ENCODE peak calls at places on chromosome 19, in seven cellular contexts. J is cardiac fibroblast, S is HCT116, W is RWPE1, V is mucosa of descending colon, I is fibroblast of the aortic adventitia, X is WTC11. H is an unnamed sample.

GRCh38 chr19:17081672-17082630 is 6.4 kb downstream of the MYO9B start:
- DNase-seq in J (no peak), X (no peak), I (peak; percentile 28), W (no peak), V (no peak), S (no peak), H (peak; percentile 25)

GRCh38 chr19:3343619-3344502 is 22.5 kb upstream of the NFIC start:
- DNase-seq in S (peak; percentile 87), I (peak; percentile 87), W (peak; percentile 89), X (peak; percentile 55), V (peak; percentile 73), J (peak; percentile 88), H (no peak)

GRCh38 chr19:15448014-15448777 is 1.6 kb downstream of the WIZ start:
- DNase-seq in X (no peak), W (no peak), V (no peak), S (no peak), J (no peak), I (no peak), H (no peak)

GRCh38 chr19:40398417-40399056 is 8.6 kb upstream of the HIPK4 start:
- DNase-seq in V (peak; percentile 65), X (peak; percentile 92), W (peak; percentile 84), S (no peak), J (no peak), I (no peak), H (peak; percentile 46)

GRCh38 chr19:32403291-32403995 is 2.1 kb upstream of the DPY19L3 start:
- DNase-seq in I (no peak), J (no peak), S (no peak), W (no peak), V (no peak), X (no peak), H (no peak)

GRCh38 chr19:15288146-15288963 is 44.0 kb downstream of the BRD4 start:
- DNase-seq in I (no peak), X (no peak), J (no peak), W (no peak), S (no peak), V (peak; percentile 43), H (peak; percentile 52)

GRCh38 chr19:29610574-29611271 is 4.6 kb downstream of the POP4 start:
- DNase-seq in J (peak; percentile 87), S (peak; percentile 43), W (peak; percentile 76), X (peak; percentile 89), I (peak; percentile 86), V (peak; percentile 80), H (peak; percentile 86)

GRCh38 chr19:40493778-40494177 is 27.0 kb downstream of the SPTBN4 start:
- DNase-seq in W (no peak), S (no peak), J (no peak), V (no peak), I (no peak), X (no peak), H (no peak)

GRCh38 chr19:17719730-17720486 is 628 bp downstream of the MAP1S start:
- DNase-seq in S (no peak), X (no peak), J (no peak), I (no peak), W (peak; percentile 76), V (peak; percentile 72), H (peak; percentile 36)

GRCh38 chr19:11482384-11483050 is 1.7 kb upstream of the ELAVL3 start:
- DNase-seq in I (peak; percentile 66), J (peak; percentile 83), V (peak; percentile 87), S (peak; percentile 51), X (peak; percentile 89), W (peak; percentile 84), H (peak; percentile 94)

GRCh38 chr19:46659151-46660007 is 1.6 kb downstream of the DACT3 start:
- DNase-seq in J (no peak), I (peak; percentile 16), S (no peak), W (no peak), V (peak; percentile 38), X (peak; percentile 63), H (peak; percentile 70)

GRCh38 chr19:289651-290538 is 1.3 kb downstream of the PLPP2 start:
- DNase-seq in V (peak; percentile 82), X (peak; percentile 70), J (peak; percentile 58), S (peak; percentile 74), I (no peak), W (peak; percentile 87), H (no peak)
- TF ChIP-seq CTCF in V (no peak), X (no peak), J (no peak), S (no peak), I (no peak), W (no peak), H (no peak)

GRCh38 chr19:19062454-19063182 is 1.2 kb upstream of the SLC25A42 start:
- DNase-seq in W (peak; percentile 42), X (no peak), J (peak; percentile 45), S (no peak), V (no peak), I (peak; percentile 18), H (no peak)

GRCh38 chr19:19064811-19065745 is 1.3 kb downstream of the SLC25A42 start:
- DNase-seq in X (peak; percentile 35), W (peak; percentile 14), S (no peak), V (peak; percentile 49), J (no peak), I (no peak), H (peak; percentile 34)

GRCh38 chr19:19061491-19061890 is 2.3 kb upstream of the SLC25A42 start:
- DNase-seq in I (no peak), S (no peak), J (no peak), V (peak; percentile 43), W (no peak), X (no peak), H (no peak)

GRCh38 chr19:19063183-19064097 is at the start of gene SLC25A42:
- DNase-seq in S (peak; percentile 99), J (peak; percentile 100), I (peak; percentile 100), X (peak; percentile 100), W (peak; percentile 100), V (peak; percentile 100), H (peak; percentile 100)

DNA sequence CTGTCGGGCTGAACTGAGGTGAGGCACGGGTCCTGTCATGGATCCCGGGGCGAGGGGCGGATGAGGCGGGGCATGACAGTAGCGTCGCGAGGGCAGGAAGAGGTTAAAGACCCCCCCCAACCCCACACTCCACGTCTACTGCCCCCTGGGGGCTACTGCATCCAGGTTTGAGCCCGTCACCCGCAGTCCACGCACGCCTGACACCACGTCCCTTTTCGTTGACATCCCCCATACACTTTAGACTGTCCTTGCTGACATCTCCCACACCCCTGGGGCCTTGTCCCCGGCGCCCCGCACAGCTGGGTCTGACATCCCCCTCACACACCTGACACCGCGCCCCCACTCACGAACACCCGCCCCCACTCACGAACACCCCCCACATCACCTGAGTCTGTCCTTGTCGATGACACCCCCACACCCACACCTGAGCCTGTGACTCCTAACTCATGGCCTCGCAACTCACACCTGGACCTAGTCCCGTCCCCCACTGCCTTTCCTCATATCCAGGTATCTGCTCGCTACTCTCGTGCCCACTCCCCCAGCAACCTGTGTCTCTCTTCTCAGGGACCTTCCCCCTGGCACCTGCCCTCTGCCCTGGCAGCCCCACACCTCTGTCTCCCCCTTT is 416 bp downstream of the SLC25A42 start:
- DNase-seq in X (no peak), V (no peak), J (no peak), I (no peak), S (no peak), W (peak; percentile 18), H (no peak)
- TF ChIP-seq CTCF in X (no peak), V (no peak), J (peak; percentile 8), I (peak; percentile 30), S (no peak), W (no peak), H (no peak)

DNA sequence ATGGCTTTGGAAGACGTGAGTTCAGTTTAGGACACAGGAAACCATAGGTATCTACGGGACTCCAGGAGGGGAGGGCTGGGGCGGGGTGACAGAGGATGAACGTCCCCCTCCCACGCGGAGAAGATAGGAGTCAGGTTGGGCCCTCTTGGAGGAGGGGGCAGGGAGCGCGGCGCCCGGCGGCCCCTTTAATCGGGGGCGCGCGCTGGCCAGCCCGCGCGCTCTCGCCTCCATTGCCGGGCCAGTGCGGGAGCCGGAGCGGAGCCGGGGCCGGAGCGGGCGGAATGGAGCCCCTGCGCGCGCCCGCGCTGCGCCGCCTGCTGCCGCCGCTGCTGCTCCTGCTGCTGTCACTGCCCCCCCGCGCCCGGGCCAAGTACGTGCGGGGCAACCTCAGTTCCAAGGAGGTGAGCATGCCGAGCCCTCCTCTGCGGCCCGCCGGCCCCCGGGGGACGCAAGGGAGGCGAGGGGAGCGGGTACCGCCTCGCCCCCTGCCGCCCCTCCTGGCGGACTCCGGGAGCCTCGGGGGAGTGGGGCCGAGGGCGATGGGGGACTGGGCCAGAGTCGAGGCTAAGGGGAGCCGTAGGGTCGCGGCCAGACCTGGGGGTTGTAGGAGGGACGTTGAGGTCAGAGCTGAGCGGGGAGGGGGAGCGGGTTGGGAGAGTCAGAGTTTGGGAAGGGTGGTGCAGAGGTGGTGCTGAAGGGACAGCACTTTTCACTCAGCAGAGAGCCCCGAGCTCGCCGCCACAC is at the start of gene TMEM145:
- DNase-seq in V (peak; percentile 66), J (peak; percentile 30), S (no peak), W (peak; percentile 53), X (peak; percentile 74), I (peak; percentile 45), H (peak; percentile 79)
- TF ChIP-seq CTCF in V (no peak), J (no peak), S (no peak), W (peak; percentile 20), X (no peak), I (no peak), H (no peak)

DNA sequence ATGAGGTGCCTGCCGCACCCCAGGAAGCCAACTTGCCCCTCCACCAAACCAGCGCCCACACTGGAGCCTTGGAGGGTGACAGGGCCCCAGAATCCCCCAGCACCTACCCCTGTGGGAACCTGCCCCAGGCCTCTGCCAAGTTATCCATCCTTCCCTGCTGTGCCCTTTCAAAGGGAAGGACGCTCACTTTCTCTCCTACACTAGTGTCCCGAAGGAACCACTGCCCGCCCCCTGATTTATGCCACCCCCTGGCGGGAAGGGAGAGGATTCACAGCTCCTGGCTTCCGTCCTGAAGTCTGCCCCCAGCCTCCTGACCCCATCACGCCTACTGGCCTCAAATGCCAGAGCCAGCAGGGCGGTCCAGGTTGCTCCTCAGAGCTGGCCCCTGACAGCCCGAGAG is 1.4 kb downstream of the EVI5L start:
- DNase-seq in I (peak; percentile 48), V (peak; percentile 39), W (peak; percentile 48), J (peak; percentile 37), S (peak; percentile 66), X (peak; percentile 65), H (peak; percentile 55)
- TF ChIP-seq CTCF in I (peak; percentile 59), V (no peak), W (no peak), J (peak; percentile 38), S (peak; percentile 74), X (no peak), H (peak; percentile 47)

GRCh38 chr19:4374451-4375163 is 25.7 kb downstream of the SH3GL1 start:
- DNase-seq in X (no peak), V (peak; percentile 65), W (peak; percentile 71), S (peak; percentile 63), J (peak; percentile 95), I (peak; percentile 92), H (no peak)

GRCh38 chr19:4376991-4377781 is 23.2 kb downstream of the SH3GL1 start:
- DNase-seq in S (no peak), J (no peak), V (no peak), W (no peak), I (no peak), X (no peak), H (no peak)

GRCh38 chr19:4375164-4375619 is 25.2 kb downstream of the SH3GL1 start:
- DNase-seq in W (peak; percentile 72), X (peak; percentile 84), I (no peak), V (peak; percentile 70), S (no peak), J (no peak), H (no peak)

GRCh38 chr19:4376245-4376990 is 23.9 kb downstream of the SH3GL1 start:
- DNase-seq in S (no peak), X (no peak), W (no peak), V (no peak), I (no peak), J (no peak), H (no peak)

GRCh38 chr19:4375620-4376228 is 24.6 kb downstream of the SH3GL1 start:
- DNase-seq in J (peak; percentile 77), V (no peak), W (no peak), X (peak; percentile 47), I (peak; percentile 87), S (no peak), H (no peak)
- TF ChIP-seq CTCF in J (peak; percentile 45), V (no peak), W (no peak), X (no peak), I (peak; percentile 68), S (peak; percentile 58), H (no peak)